ENCODE peak calls at places on chromosomes 6 and 20, in seven cellular contexts. D, H, I, C, O, X and E are unnamed samples.

GRCh38 chr6:20432692-20433091 is 31.0 kb downstream of the E2F3 start:
- DNase-seq in D (no peak), I (no peak), X (no peak), O (no peak), C (no peak), H (no peak), E (no peak)

GRCh38 chr6:134080171-134080795 is 27.9 kb upstream of the SLC2A12 start:
- DNase-seq in O (peak; percentile 71), I (no peak), C (no peak), H (no peak), X (no peak), D (peak; percentile 26), E (peak; percentile 8)

GRCh38 chr6:13762648-13763441 is 51.2 kb upstream of the RANBP9 start:
- DNase-seq in C (no peak), D (peak; percentile 96), H (no peak), I (peak; percentile 99), X (no peak), O (peak; percentile 93), E (no peak)

GRCh38 chr6:43250992-43251373 is 7.7 kb downstream of the TTBK1 start:
- DNase-seq in D (no peak), C (peak; percentile 88), X (no peak), I (no peak), H (no peak), O (no peak), E (no peak)

GRCh38 chr6:45756611-45757010 is 259.0 kb downstream of the CLIC5 start:
- DNase-seq in H (no peak), D (no peak), I (no peak), X (no peak), O (no peak), C (no peak), E (no peak)

GRCh38 chr6:53929340-53930120 is 134.7 kb downstream of the LRRC1 start:
- DNase-seq in H (no peak), I (no peak), C (no peak), O (no peak), X (no peak), D (no peak), E (no peak)

GRCh38 chr6:22882581-22882980 is 313.2 kb downstream of the HDGFL1 start:
- DNase-seq in X (no peak), D (no peak), H (no peak), I (no peak), C (no peak), O (no peak), E (no peak)

GRCh38 chr6:156729248-156729647 is 47.9 kb upstream of the ARID1B start:
- DNase-seq in X (no peak), H (no peak), O (peak; percentile 85), C (no peak), D (peak; percentile 45), I (peak; percentile 48), E (no peak)

GRCh38 chr6:157436944-157437336 is 56.0 kb downstream of the ZDHHC14 start:
- DNase-seq in C (no peak), D (no peak), I (no peak), O (no peak), X (no peak), H (no peak), E (no peak)

GRCh38 chr6:40379811-40380210 is 207.4 kb downstream of the LRFN2 start:
- DNase-seq in C (no peak), O (no peak), X (no peak), D (no peak), I (no peak), H (no peak), E (no peak)

GRCh38 chr20:62697468-62697912 is 11.1 kb upstream of the NTSR1 start:
- DNase-seq in H (peak; percentile 3), C (no peak), X (no peak), O (no peak), D (no peak), I (no peak), E (no peak)
- H3K4me3 ChIP-seq in H (no peak overlapping the region), C (no peak overlapping the region), X (no peak overlapping the region), O (no peak overlapping the region), D (no peak overlapping the region), I (no peak overlapping the region), E (no peak overlapping the region)

GRCh38 chr6:147366290-147366689 is 142.2 kb upstream of the SAMD5 start:
- DNase-seq in X (no peak), H (no peak), O (no peak), C (no peak), D (no peak), I (no peak), E (no peak)
- TF ChIP-seq CTCF in X (no peak), H (no peak), O (no peak), C (no peak), D (no peak), I (no peak), E (no peak)

GRCh38 chr20:38261054-38261390 is 487 bp upstream of the KIAA1755 start:
- DNase-seq in C (no peak), O (no peak), D (no peak), H (no peak), I (no peak), X (no peak), E (no peak)
- H3K4me3 ChIP-seq in C (peak overlapping the region; percentile 35), O (no peak overlapping the region), D (peak overlapping the region; percentile 60), H (peak overlapping the region; percentile 59), I (peak overlapping the region; percentile 35), X (peak overlapping the region; percentile 78), E (no peak overlapping the region)

DNA sequence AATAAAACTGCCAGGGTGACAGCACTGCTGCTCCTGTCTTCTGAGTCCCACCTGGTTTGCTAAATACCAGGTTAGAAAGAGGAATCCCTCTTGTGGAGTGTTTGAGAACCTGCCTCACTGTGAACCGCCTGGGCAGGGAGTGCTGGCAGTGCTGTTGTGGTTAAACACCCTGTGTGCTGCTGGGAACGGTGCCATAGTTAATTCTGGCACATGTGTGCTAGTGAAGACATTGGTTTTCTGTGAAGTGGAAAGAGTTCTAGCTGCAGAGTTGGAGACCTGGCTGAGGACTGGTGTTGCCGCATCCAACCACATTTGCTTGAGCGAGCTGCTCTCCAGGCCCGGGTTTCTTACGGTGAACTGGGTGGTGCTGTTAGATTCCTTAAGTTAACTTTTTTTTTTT is 72.7 kb downstream of the IGF2R start:
- DNase-seq in D (peak; percentile 94), I (peak; percentile 86), H (peak; percentile 39), O (peak; percentile 82), C (no peak), X (no peak), E (no peak)
- TF ChIP-seq CTCF in D (peak; percentile 51), I (peak; percentile 44), H (no peak), O (peak; percentile 56), C (no peak), X (no peak), E (no peak)

GRCh38 chr6:41706876-41707564 is 28.4 kb downstream of the TFEB start:
- DNase-seq in X (no peak), I (peak; percentile 78), O (peak; percentile 43), D (peak; percentile 60), C (no peak), H (no peak), E (no peak)
- H3K4me3 ChIP-seq in X (peak overlapping the region; percentile 35), I (no peak overlapping the region), O (no peak overlapping the region), D (no peak overlapping the region), C (no peak overlapping the region), H (no peak overlapping the region), E (peak overlapping the region; percentile 31)